ENCODE peak calls at places on chromosomes 11 and 22, in seven cellular contexts. T, Z, H, I, O, N and V are unnamed samples.

GRCh38 chr11:72813740-72814138 is 472 bp upstream of the ATG16L2 start:
- DNase-seq in T (peak; percentile 90), Z (no peak), H (no peak), I (peak; percentile 89), O (no peak), N (no peak), V (no peak)

GRCh38 chr11:8714622-8715225 is 32.1 kb downstream of the RPL27A start:
- DNase-seq in T (no peak), Z (no peak), H (no peak), I (no peak), O (no peak), N (no peak), V (no peak)

GRCh38 chr22:48103126-48103875 is 1340.9 kb downstream of the TBC1D22A start:
- DNase-seq in T (no peak), Z (no peak), H (no peak), I (no peak), O (no peak), N (no peak), V (no peak)

GRCh38 chr11:67356551-67356866 is 3.2 kb upstream of the POLD4 start:
- DNase-seq in T (no peak), Z (peak; percentile 35), H (no peak), I (no peak), O (no peak), N (no peak), V (no peak)

GRCh38 chr11:64222651-64223000 is 3.4 kb downstream of the TRPT1 start:
- DNase-seq in T (no peak), Z (no peak), H (no peak), I (no peak), O (no peak), N (no peak), V (no peak)

GRCh38 chr22:21791635-21792625 is 56.3 kb upstream of the YPEL1 start:
- DNase-seq in T (peak; percentile 35), Z (no peak), H (peak; percentile 40), I (peak; percentile 9), O (no peak), N (no peak), V (no peak)

GRCh38 chr22:41523464-41524221 is 20.6 kb downstream of the POLR3H start:
- DNase-seq in T (no peak), Z (peak; percentile 60), H (peak; percentile 65), I (no peak), O (peak; percentile 19), N (no peak), V (no peak)

GRCh38 chr11:45017329-45017728 is 66.6 kb upstream of the TP53I11 start:
- DNase-seq in T (no peak), Z (no peak), H (no peak), I (no peak), O (no peak), N (no peak), V (no peak)

GRCh38 chr11:107821199-107821926 is 37.2 kb downstream of the SLC35F2 start:
- DNase-seq in T (no peak), Z (no peak), H (peak; percentile 25), I (no peak), O (no peak), N (no peak), V (no peak)

GRCh38 chr11:6576471-6577373 is 26.7 kb downstream of the RRP8 start:
- DNase-seq in T (no peak), Z (peak; percentile 77), H (peak; percentile 88), I (no peak), O (peak; percentile 84), N (peak; percentile 55), V (no peak)

GRCh38 chr11:926341-926916 is 759 bp downstream of the AP2A2 start:
- DNase-seq in T (no peak), Z (no peak), H (peak; percentile 65), I (peak; percentile 43), O (no peak), N (no peak), V (no peak)

GRCh38 chr11:68974421-68975194 is 6.2 kb downstream of the MRGPRD start:
- DNase-seq in T (peak; percentile 29), Z (no peak), H (no peak), I (peak; percentile 68), O (no peak), N (no peak), V (no peak)

GRCh38 chr11:27469333-27469680 is 3.3 kb downstream of the LGR4 start:
- DNase-seq in T (no peak), Z (no peak), H (no peak), I (no peak), O (no peak), N (no peak), V (no peak)

GRCh38 chr11:64339754-64340408 is at the start of gene CCDC88B:
- DNase-seq in T (peak; percentile 93), Z (peak; percentile 21), H (no peak), I (no peak), O (no peak), N (no peak), V (no peak)

GRCh38 chr11:4569075-4569474 is 12.5 kb upstream of the OR52I2 start:
- DNase-seq in T (no peak), Z (no peak), H (no peak), I (no peak), O (no peak), N (no peak), V (no peak)

GRCh38 chr22:47850644-47851151 is 1088.2 kb downstream of the TBC1D22A start:
- DNase-seq in T (no peak), Z (peak; percentile 42), H (no peak), I (no peak), O (peak; percentile 8), N (no peak), V (no peak)

GRCh38 chr22:20080445-20080775 is 369 bp downstream of the DGCR8 start:
- DNase-seq in T (peak; percentile 75), Z (peak; percentile 66), H (peak; percentile 35), I (peak; percentile 50), O (no peak), N (no peak), V (no peak)

GRCh38 chr11:22456993-22457748 is 119.0 kb downstream of the SLC17A6 start:
- DNase-seq in T (no peak), Z (no peak), H (no peak), I (no peak), O (no peak), N (no peak), V (no peak)

GRCh38 chr11:69382131-69383128 is 88.5 kb downstream of the MYEOV start:
- DNase-seq in T (peak; percentile 15), Z (peak; percentile 40), H (peak; percentile 59), I (no peak), O (no peak), N (no peak), V (no peak)

GRCh38 chr11:118050208-118050891 is 26.5 kb upstream of the TMPRSS4 start:
- DNase-seq in T (no peak), Z (no peak), H (no peak), I (no peak), O (no peak), N (no peak), V (no peak)

GRCh38 chr11:94134651-94135512 is 6.2 kb downstream of the PANX1 start:
- DNase-seq in T (no peak), Z (peak; percentile 75), H (peak; percentile 94), I (no peak), O (peak; percentile 73), N (peak; percentile 73), V (no peak)

GRCh38 chr11:20310596-20311394 is 52.7 kb upstream of the HTATIP2 start:
- DNase-seq in T (no peak), Z (no peak), H (no peak), I (no peak), O (no peak), N (no peak), V (no peak)

GRCh38 chr11:952406-953385 is 27.0 kb downstream of the AP2A2 start:
- DNase-seq in T (no peak), Z (no peak), H (peak; percentile 49), I (peak; percentile 96), O (no peak), N (no peak), V (peak; percentile 99)

DNA sequence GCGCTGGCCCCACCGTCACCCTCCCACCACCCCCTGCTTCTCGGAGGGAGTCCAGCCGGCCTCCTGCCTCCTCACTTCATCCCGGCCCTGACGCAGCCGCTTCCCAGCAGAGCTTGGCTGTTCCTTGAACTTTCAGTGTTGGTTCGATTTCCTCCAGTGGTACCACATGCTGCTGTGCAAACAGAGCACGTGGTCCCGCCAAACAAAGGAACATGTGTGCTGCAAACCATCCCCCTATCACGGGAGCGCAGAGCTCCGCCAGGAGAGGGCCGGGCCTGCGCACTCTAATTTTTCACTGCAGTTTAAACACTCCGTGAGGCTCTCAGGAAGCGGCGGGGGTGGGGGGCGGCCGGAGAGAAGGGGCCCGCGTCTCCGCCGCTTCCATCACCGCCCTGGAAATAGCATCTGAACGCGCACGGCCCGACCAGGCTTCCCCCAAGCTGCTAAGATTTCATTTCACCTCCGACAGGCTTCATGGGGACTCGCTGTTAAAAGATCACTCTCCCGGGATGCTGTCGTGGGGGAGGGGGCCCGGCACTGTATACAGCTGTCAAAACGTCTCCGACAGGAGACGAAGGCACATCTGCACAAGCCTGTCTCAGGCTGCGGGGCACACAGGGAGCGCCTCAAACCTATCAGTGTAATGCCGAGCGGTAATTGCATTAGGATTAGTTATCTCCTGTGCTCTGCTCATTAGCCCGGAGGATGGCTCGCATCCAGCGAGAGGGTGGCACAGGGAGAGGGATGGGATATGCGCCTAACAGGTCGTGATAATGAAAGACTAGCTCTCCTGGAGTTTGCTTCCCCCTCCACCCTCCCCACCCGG is 269.9 kb upstream of the SORL1-AS1 start:
- DNase-seq in T (no peak), Z (peak; percentile 93), H (peak; percentile 95), I (no peak), O (peak; percentile 97), N (peak; percentile 84), V (peak; percentile 9)
- H3K4me3 ChIP-seq in T (no peak overlapping the region), Z (peak overlapping the region; percentile 40), H (peak overlapping the region; percentile 50), I (no peak overlapping the region), O (peak overlapping the region; percentile 44), N (peak overlapping the region; percentile 47), V (peak overlapping the region; percentile 46)

GRCh38 chr11:65524010-65524746 is 705 bp upstream of the SCYL1 start:
- DNase-seq in T (no peak), Z (peak; percentile 82), H (no peak), I (no peak), O (no peak), N (no peak), V (no peak)
- H3K4me3 ChIP-seq in T (peak overlapping the region; percentile 66), Z (peak overlapping the region; percentile 7), H (peak overlapping the region; percentile 47), I (peak overlapping the region; percentile 17), O (peak overlapping the region; percentile 9), N (peak overlapping the region; percentile 28), V (peak overlapping the region; percentile 55)

DNA sequence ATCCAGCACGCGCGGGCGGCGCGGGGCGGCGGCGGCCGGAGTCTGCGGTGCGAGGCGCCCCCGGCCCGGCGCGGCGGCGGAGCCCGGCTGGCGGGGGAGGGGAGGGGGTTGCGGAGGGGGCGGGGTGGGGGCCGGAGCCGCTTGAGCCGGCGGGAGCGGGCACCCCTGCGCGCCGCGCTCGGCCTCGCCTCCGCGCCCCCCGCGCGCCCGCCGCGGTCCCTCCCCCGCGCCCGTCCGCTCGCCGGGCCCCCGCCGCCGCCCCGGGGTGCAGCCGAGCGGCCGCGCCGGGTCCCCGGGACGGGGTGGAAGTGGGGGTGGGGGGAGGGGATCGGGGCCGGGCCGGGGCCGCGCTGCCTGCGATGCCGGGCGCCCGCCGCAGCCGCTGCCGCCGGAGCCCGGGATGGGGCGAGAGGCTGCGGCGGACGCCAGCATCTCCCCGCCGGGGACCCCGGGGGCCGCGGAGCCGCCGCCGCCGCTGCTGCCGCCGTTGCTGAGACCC is 284 bp downstream of the MGAT3 start:
- DNase-seq in T (no peak), Z (no peak), H (no peak), I (no peak), O (no peak), N (no peak), V (no peak)
- H3K4me3 ChIP-seq in T (no peak overlapping the region), Z (peak overlapping the region; percentile 29), H (no peak overlapping the region), I (peak overlapping the region; percentile 62), O (peak overlapping the region; percentile 23), N (peak overlapping the region; percentile 34), V (peak overlapping the region; percentile 34)

DNA sequence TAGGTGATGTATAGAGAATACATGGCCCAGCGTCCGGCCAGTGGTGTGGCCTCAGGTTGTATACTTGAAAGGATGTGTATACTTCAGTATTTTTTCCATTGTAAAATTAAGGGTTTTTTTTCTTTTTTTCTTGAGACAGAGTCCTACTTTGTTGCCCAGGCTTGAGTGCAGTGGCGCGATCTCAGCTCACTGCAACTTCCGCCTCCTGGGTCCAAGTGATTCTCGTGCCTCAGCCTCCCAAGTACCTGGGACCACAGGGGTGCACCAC is 15.8 kb downstream of the ZBTB16 start:
- DNase-seq in T (no peak), Z (no peak), H (no peak), I (no peak), O (no peak), N (no peak), V (no peak)
- H3K4me3 ChIP-seq in T (no peak overlapping the region), Z (peak overlapping the region; percentile 5), H (no peak overlapping the region), I (no peak overlapping the region), O (no peak overlapping the region), N (no peak overlapping the region), V (no peak overlapping the region)